ENCODE peak calls at places on chromosomes 16 and 17, in four cellular contexts. U, Y, K and J are unnamed samples.

GRCh38 chr17:15363702-15364101 is 22.3 kb upstream of the TEKT3 start:
- DNase-seq in U (peak; percentile 27), Y (no peak), K (no peak), J (no peak)

GRCh38 chr16:23491490-23492391 is 18.6 kb downstream of the GGA2 start:
- DNase-seq in U (no peak), Y (no peak), K (no peak), J (no peak)

GRCh38 chr16:54280751-54281150 is 5.8 kb downstream of the IRX3 start:
- DNase-seq in U (no peak), Y (no peak), K (no peak), J (no peak)

GRCh38 chr16:67326472-67327309 is at the start of the genes KCTD19 and LRRC36:
- DNase-seq in U (peak; percentile 84), Y (no peak), K (no peak), J (peak; percentile 71)

GRCh38 chr17:19369846-19370492 is 7.4 kb upstream of the B9D1 start:
- DNase-seq in U (no peak), Y (no peak), K (no peak), J (no peak)

GRCh38 chr17:50660042-50660886 is 25.6 kb downstream of the ABCC3 start:
- DNase-seq in U (peak; percentile 56), Y (peak; percentile 76), K (no peak), J (no peak)

GRCh38 chr16:17177968-17178880 is 292.5 kb downstream of the XYLT1 start:
- DNase-seq in U (no peak), Y (no peak), K (no peak), J (no peak)

GRCh38 chr17:36705651-36706436 is 104.5 kb downstream of the MRM1 start:
- DNase-seq in U (peak; percentile 72), Y (no peak), K (no peak), J (peak; percentile 58)

GRCh38 chr16:11231367-11231970 is 24.5 kb downstream of the SOCS1 start:
- DNase-seq in U (peak; percentile 67), Y (no peak), K (no peak), J (no peak)

GRCh38 chr16:57167951-57168350 is 17.9 kb downstream of the PSME3IP1 start:
- DNase-seq in U (peak; percentile 67), Y (peak; percentile 52), K (no peak), J (no peak)

GRCh38 chr16:19138601-19139000 is 24.8 kb downstream of the ITPRIPL2 start:
- DNase-seq in U (no peak), Y (no peak), K (no peak), J (no peak)

GRCh38 chr17:33049781-33050414 is 58.3 kb downstream of the SPACA3 start:
- DNase-seq in U (peak; percentile 74), Y (peak; percentile 1), K (no peak), J (peak; percentile 44)

GRCh38 chr17:77444653-77445029 is 303.9 kb downstream of the SEC14L1 start:
- DNase-seq in U (peak; percentile 44), Y (no peak), K (peak; percentile 81), J (no peak)

GRCh38 chr17:33091271-33091670 is 99.6 kb downstream of the SPACA3 start:
- DNase-seq in U (no peak), Y (no peak), K (no peak), J (no peak)

GRCh38 chr17:79185671-79186070 is 111.0 kb downstream of the ENGASE start:
- DNase-seq in U (no peak), Y (no peak), K (no peak), J (no peak)

GRCh38 chr16:68444058-68444657 is 4.2 kb downstream of the SMPD3 start:
- DNase-seq in U (peak; percentile 31), Y (peak; percentile 14), K (no peak), J (no peak)

GRCh38 chr16:67942510-67943255 is 1.2 kb downstream of the LCAT start:
- DNase-seq in U (no peak), Y (no peak), K (no peak), J (no peak)

GRCh38 chr17:27489045-27489715 is 32.9 kb downstream of the KSR1 start:
- DNase-seq in U (no peak), Y (peak; percentile 83), K (no peak), J (no peak)

GRCh38 chr17:80191192-80191591 is 21.4 kb downstream of the CARD14 start:
- DNase-seq in U (no peak), Y (no peak), K (no peak), J (no peak)

GRCh38 chr17:66255112-66255511 is 25.9 kb upstream of the APOH start:
- DNase-seq in U (peak; percentile 80), Y (peak; percentile 40), K (no peak), J (no peak)

GRCh38 chr17:40304464-40304863 is 4.5 kb upstream of the RARA start:
- DNase-seq in U (no peak), Y (no peak), K (no peak), J (no peak)

GRCh38 chr17:66791337-66791736 is 43.6 kb upstream of the CACNG5 start:
- DNase-seq in U (no peak), Y (no peak), K (no peak), J (no peak)

GRCh38 chr16:397736-398332 is 835 bp downstream of the NME4 start:
- DNase-seq in U (peak; percentile 74), Y (no peak), K (no peak), J (no peak)

GRCh38 chr17:46854948-46855347 is 3.6 kb downstream of the WNT9B start:
- DNase-seq in U (no peak), Y (no peak), K (no peak), J (no peak)

GRCh38 chr16:82991941-82992675 is 365.3 kb downstream of the CDH13 start:
- DNase-seq in U (no peak), Y (no peak), K (no peak), J (no peak)

GRCh38 chr17:55390364-55390977 is 31.2 kb downstream of the MMD start:
- DNase-seq in U (no peak), Y (no peak), K (no peak), J (no peak)

GRCh38 chr16:29820730-29821662 is 734 bp downstream of the MVP start:
- DNase-seq in U (no peak), Y (no peak), K (peak; percentile 41), J (peak; percentile 55)

GRCh38 chr16:72739577-72739976 is 308.4 kb downstream of the ZFHX3 start:
- DNase-seq in U (no peak), Y (no peak), K (no peak), J (no peak)

GRCh38 chr17:70369296-70369855 is 200.0 kb downstream of the KCNJ2 start:
- DNase-seq in U (no peak), Y (no peak), K (no peak), J (no peak)

GRCh38 chr17:29867643-29868181 is 62.3 kb downstream of the SSH2 start:
- DNase-seq in U (no peak), Y (no peak), K (no peak), J (no peak)
- TF ChIP-seq SPI1 in U (no peak), Y (no peak), K (no peak), J (no peak)

DNA sequence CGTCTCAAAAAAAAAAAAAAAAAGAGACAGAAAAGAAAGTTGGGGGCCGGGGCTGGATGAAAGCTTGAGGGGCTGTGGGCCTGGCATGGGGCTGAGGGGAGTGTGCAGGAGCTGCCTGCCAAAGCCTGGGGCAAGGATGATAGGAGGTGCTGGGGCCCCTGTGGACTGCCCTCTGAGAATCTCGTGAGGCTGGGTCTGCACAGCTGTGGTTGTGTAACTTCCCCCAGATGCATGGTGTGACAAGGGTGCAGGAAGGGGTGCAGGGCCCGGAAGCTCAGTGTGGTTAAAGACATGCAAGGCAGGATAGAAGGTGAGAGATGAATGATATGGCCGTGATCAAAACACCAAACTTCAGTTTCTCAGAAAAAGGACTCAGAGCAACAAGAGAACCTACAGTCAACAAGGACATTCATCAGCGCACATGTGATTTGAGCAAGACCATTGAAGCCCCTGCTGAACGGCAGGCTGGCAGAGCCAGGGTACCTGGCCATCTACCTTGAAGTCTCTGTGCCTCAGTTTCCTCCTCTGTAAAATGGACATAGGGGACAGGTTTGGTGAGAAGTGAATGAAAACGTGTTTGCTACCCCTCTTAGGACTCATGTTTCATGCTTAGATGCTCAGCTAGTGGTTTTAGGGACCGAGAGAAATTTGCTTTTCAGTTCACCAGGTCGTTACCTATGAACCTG is 9.6 kb downstream of the IL32 start:
- DNase-seq in U (peak; percentile 24), Y (peak; percentile 83), K (peak; percentile 69), J (peak; percentile 77)
- TF ChIP-seq SPI1 in U (no peak), Y (no peak), K (no peak), J (no peak)

GRCh38 chr16:4696172-4696904 is 3.0 kb downstream of the NUDT16L1 start:
- DNase-seq in U (no peak), Y (no peak), K (no peak), J (no peak)

GRCh38 chr16:4693296-4693955 is at the start of gene NUDT16L1:
- DNase-seq in U (peak; percentile 97), Y (peak; percentile 89), K (peak; percentile 76), J (peak; percentile 100)

GRCh38 chr16:4693956-4694663 is 748 bp downstream of the NUDT16L1 start:
- DNase-seq in U (peak; percentile 55), Y (no peak), K (no peak), J (peak; percentile 84)

GRCh38 chr16:4695473-4696171 is 2.3 kb downstream of the NUDT16L1 start:
- DNase-seq in U (no peak), Y (no peak), K (no peak), J (no peak)

DNA sequence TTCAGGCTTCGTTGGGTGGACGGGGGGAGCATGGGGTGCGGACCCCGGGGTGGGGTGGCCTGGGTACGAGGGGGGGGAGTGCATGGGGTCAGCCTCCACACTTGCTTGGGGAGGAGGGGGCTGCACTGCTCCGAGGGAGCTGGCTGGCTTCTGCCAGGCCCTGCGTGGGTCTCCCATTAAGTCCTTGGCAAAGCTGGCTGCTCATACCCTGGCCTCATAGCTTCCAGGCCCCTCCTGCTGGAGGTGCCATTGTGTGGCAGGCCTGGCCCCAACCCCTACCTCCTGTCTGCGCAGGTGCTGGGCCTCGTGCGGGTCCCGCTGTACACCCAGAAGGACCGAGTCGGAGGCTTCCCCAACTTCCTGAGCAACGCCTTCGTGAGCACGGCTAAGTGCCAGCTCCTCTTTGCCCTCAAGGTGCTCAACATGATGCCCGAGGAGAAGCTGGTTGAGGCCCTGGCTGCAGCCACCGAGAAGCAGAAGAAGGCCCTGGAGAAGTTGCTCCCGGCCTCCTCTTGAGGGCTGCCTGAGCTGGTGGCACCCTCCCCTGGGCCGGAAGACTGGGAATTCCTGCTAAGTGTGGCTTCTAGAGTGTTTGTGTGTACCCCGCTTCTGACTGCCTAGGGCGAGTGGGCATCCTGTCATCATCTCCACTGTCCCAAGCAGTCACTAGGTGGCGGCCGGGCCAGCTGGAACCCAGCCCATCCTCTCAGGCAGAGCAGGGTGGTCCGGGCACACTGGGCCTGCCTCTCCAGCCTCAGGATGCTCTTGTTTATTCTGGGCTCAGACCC is 1.5 kb downstream of the NUDT16L1 start:
- DNase-seq in U (no peak), Y (no peak), K (no peak), J (no peak)
- TF ChIP-seq SPI1 in U (no peak), Y (no peak), K (no peak), J (no peak)

DNA sequence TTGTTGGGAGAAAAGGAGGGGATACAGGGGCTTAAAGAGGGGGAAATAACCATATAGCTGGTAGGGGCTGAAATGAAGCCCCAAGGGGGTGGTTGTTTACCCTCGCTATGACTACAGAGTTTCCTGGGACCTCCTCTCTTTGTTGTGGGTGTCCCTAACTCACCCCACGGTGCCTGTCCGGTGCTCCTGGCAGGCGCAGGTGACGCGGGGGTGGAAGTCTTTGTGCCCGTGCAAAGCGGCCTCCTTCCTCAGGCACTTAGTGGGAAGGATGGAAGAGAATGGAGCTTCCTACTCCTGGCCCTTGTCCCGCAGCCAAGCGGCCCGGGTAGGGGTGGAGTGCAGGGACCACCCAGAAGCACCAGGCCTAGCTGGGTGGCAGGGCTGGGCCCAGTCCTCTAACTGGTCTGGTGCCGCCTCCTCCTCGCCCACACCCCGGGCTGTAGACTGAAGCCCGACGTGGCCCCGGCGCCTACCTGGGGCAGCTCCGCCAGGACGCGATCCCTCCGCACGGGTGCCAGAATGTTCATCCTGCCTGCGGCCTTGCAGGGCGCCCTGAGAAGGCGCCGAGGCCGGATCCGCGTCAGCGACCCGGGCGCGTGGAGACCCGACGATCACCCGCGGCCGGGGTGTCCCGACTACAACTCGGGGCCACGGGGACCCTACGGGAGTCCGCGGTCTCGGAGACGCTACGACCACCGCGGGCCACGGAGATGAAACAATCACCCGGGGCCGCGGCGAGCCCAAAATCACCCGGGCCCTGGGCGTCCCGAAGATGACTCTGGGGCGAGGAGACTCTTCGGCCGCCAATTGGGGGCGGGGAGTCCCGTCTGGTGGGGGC is 709 bp downstream of the RAB34 start:
- DNase-seq in U (no peak), Y (no peak), K (no peak), J (no peak)
- TF ChIP-seq SPI1 in U (no peak), Y (no peak), K (no peak), J (no peak)